ENCODE peak calls at places on chromosomes 12 and 14, in six cellular contexts. X, C, V, Q, B and H are unnamed samples.

GRCh38 chr14:103623883-103624482 is 5.0 kb upstream of the KLC1 start:
- DNase-seq in X (peak), C (no peak), V (no peak), Q (peak), B (no peak), H (peak)

GRCh38 chr14:104086661-104087461 is 1.4 kb downstream of the ASPG start:
- DNase-seq in X (no peak), C (no peak), V (no peak), Q (peak), B (no peak), H (no peak)

GRCh38 chr14:35999264-35999663 is 173.1 kb downstream of the BRMS1L start:
- DNase-seq in X (no peak), C (no peak), V (no peak), Q (no peak), B (no peak), H (no peak)

GRCh38 chr12:65229441-65229840 is 49.0 kb upstream of the MSRB3 start:
- DNase-seq in X (no peak), C (peak), V (peak), Q (no peak), B (no peak), H (peak)

GRCh38 chr12:87870061-87870460 is 159.1 kb downstream of the C12orf50 start:
- DNase-seq in X (no peak), C (peak), V (peak), Q (no peak), B (no peak), H (no peak)

GRCh38 chr14:94970937-94971730 is 186.2 kb downstream of the DICER1 start:
- DNase-seq in X (no peak), C (peak), V (peak), Q (no peak), B (no peak), H (peak)

GRCh38 chr12:64186789-64187188 is 35.3 kb downstream of the KICS2 start:
- DNase-seq in X (no peak), C (peak), V (peak), Q (no peak), B (no peak), H (peak)

GRCh38 chr14:24378981-24379906 is 11.3 kb downstream of the NFATC4 start:
- DNase-seq in X (no peak), C (no peak), V (no peak), Q (no peak), B (no peak), H (no peak)

GRCh38 chr14:22434030-22434429 is 155.0 kb downstream of the DAD1 start:
- DNase-seq in X (peak), C (no peak), V (no peak), Q (no peak), B (no peak), H (no peak)

GRCh38 chr14:26707234-26707633 is 109.4 kb upstream of the NOVA1 start:
- DNase-seq in X (no peak), C (no peak), V (peak), Q (no peak), B (no peak), H (peak)

GRCh38 chr14:91008759-91009409 is 51.6 kb downstream of the RPS6KA5 start:
- DNase-seq in X (no peak), C (peak), V (peak), Q (no peak), B (no peak), H (no peak)

GRCh38 chr12:94163850-94164249 is 15.5 kb downstream of the PLXNC1 start:
- DNase-seq in X (no peak), C (no peak), V (no peak), Q (no peak), B (no peak), H (no peak)

GRCh38 chr12:120234643-120235368 is 30.7 kb downstream of the PXN start:
- DNase-seq in X (peak), C (peak), V (peak), Q (peak), B (no peak), H (peak)

GRCh38 chr14:105201928-105202513 is 20.9 kb upstream of the NUDT14 start:
- DNase-seq in X (no peak), C (no peak), V (no peak), Q (no peak), B (no peak), H (no peak)

GRCh38 chr12:105523164-105524057 is 192.9 kb downstream of the C12orf75 start:
- DNase-seq in X (no peak), C (peak), V (peak), Q (peak), B (no peak), H (peak)

GRCh38 chr14:32434180-32434579 is 105.1 kb downstream of the AKAP6 start:
- DNase-seq in X (no peak), C (no peak), V (no peak), Q (no peak), B (no peak), H (no peak)

GRCh38 chr12:25254271-25254880 is 3.6 kb upstream of the KRAS start:
- DNase-seq in X (no peak), C (peak), V (no peak), Q (no peak), B (no peak), H (no peak)

GRCh38 chr12:107027304-107028053 is 40.5 kb upstream of the MTERF2 start:
- DNase-seq in X (no peak), C (peak), V (peak), Q (no peak), B (no peak), H (peak)

GRCh38 chr12:60977966-60978365 is 1282.2 kb upstream of the USP15 start:
- DNase-seq in X (no peak), C (no peak), V (no peak), Q (no peak), B (no peak), H (no peak)

GRCh38 chr12:12172106-12172511 is 94.7 kb downstream of the LRP6 start:
- DNase-seq in X (no peak), C (peak), V (peak), Q (no peak), B (no peak), H (peak)

GRCh38 chr14:67571991-67572323 is 28.1 kb downstream of the PIGH start:
- DNase-seq in X (no peak), C (no peak), V (no peak), Q (no peak), B (no peak), H (no peak)

GRCh38 chr14:101705733-101706508 is 55.6 kb upstream of the PPP2R5C start:
- DNase-seq in X (no peak), C (no peak), V (peak), Q (peak), B (peak), H (peak)

GRCh38 chr14:90461425-90461824 is 64.6 kb downstream of the CALM1 start:
- DNase-seq in X (no peak), C (no peak), V (no peak), Q (no peak), B (no peak), H (no peak)

GRCh38 chr12:22625671-22626251 is 790 bp downstream of the ETNK1 start:
- DNase-seq in X (peak), C (peak), V (peak), Q (no peak), B (peak), H (peak)

GRCh38 chr12:57240926-57241555 is 9.9 kb downstream of the STAC3 start:
- DNase-seq in X (peak), C (no peak), V (no peak), Q (peak), B (no peak), H (no peak)

GRCh38 chr14:75379246-75379929 is 48.4 kb upstream of the JDP2 start:
- DNase-seq in X (no peak), C (no peak), V (no peak), Q (no peak), B (no peak), H (no peak)

GRCh38 chr12:101747695-101748094 is 8.4 kb upstream of the SYCP3 start:
- DNase-seq in X (no peak), C (no peak), V (no peak), Q (no peak), B (no peak), H (no peak)

GRCh38 chr12:77941396-77941795 is 110.7 kb downstream of the NAV3 start:
- DNase-seq in X (no peak), C (no peak), V (no peak), Q (no peak), B (no peak), H (peak)

GRCh38 chr14:36346052-36346451 is 25.6 kb upstream of the MBIP start:
- DNase-seq in X (no peak), C (no peak), V (no peak), Q (no peak), B (no peak), H (no peak)

GRCh38 chr12:15356831-15357456 is 34.6 kb downstream of the PTPRO start:
- DNase-seq in X (no peak), C (no peak), V (no peak), Q (no peak), B (no peak), H (no peak)

GRCh38 chr12:22410497-22410896 is 76.0 kb upstream of the ST8SIA1 start:
- DNase-seq in X (no peak), C (no peak), V (no peak), Q (no peak), B (no peak), H (no peak)

GRCh38 chr14:49997991-49998390 is 105.1 kb downstream of the ARF6 start:
- DNase-seq in X (no peak), C (no peak), V (no peak), Q (no peak), B (no peak), H (no peak)

GRCh38 chr14:81164167-81164774 is 56.5 kb downstream of the GTF2A1 start:
- DNase-seq in X (peak), C (peak), V (peak), Q (no peak), B (peak), H (peak)

GRCh38 chr14:65255583-65256443 is 153.5 kb upstream of the MAX start:
- DNase-seq in X (peak), C (no peak), V (peak), Q (no peak), B (no peak), H (no peak)
- TF ChIP-seq CTCF in X (peak), C (no peak), V (no peak), Q (no peak), B (no peak), H (no peak)

GRCh38 chr12:38386238-38386985 is 69.8 kb downstream of the ALG10B start:
- DNase-seq in X (no peak), C (no peak), V (no peak), Q (no peak), B (no peak), H (peak)

GRCh38 chr12:38389581-38389980 is 73.0 kb downstream of the ALG10B start:
- DNase-seq in X (no peak), C (no peak), V (no peak), Q (no peak), B (no peak), H (no peak)

GRCh38 chr12:38385492-38385864 is 68.9 kb downstream of the ALG10B start:
- DNase-seq in X (no peak), C (no peak), V (no peak), Q (no peak), B (no peak), H (no peak)

GRCh38 chr12:38384816-38385491 is 68.4 kb downstream of the ALG10B start:
- DNase-seq in X (no peak), C (no peak), V (no peak), Q (peak), B (no peak), H (no peak)
- TF ChIP-seq CTCF in X (peak), C (no peak), V (no peak), Q (no peak), B (no peak), H (no peak)

DNA sequence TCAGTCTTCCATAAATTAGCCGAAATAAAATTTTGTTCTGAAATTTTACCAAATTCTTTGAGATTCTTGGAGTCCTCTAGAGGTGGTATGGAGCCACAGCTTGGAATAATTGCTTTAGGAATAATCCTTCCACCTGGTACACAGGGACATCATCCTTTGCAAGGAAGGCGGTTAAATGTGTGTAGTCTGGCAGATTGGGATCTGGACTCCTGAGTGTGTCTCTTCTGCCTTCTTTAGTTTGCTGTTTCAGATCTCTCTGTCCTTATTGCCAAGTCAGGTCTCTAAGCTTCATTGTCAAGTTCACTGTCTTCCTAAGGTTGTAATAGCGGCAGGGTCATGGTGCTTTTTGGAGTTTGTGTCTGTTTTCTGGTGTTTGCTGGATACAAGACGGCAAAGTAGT is 393.9 kb upstream of the RGS6 start:
- DNase-seq in X (no peak), C (no peak), V (no peak), Q (no peak), B (no peak), H (no peak)
- TF ChIP-seq CTCF in X (no peak), C (peak), V (no peak), Q (no peak), B (no peak), H (no peak)

DNA sequence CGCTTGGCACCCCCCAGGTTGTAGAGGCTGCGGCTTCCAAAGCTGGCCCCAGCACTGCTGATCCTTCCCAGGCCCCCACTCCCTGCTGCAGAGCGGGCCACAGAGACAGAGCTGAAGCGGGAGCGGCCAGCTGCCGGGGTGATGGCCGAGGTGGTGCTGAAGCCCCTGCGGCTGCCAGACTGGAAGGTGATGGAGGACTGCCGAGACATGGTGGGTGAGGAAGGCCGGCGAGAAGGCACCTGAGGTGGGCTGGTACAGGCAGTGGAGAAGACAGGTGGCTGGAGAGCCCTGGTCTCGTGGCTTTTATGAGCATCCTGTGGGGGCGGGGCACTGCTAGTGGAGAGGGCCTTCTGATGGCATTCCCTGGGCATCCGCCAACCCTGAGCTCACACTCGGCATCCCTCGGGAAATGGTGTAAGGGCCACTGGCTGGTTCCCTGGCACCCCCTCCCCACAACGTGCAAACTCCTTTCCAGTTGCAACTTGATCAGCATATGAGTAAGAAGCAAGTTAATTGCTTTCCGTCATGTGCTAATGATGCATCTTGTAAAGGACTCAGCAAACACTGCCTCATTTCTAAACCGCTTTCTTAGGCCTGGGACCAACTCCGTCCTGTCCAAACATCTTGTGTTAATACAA is at the start of gene KRT75:
- DNase-seq in X (no peak), C (peak), V (no peak), Q (no peak), B (no peak), H (no peak)
- TF ChIP-seq CTCF in X (no peak), C (no peak), V (no peak), Q (no peak), B (no peak), H (no peak)

GRCh38 chr14:100439781-100440180 is 116.6 kb downstream of the SLC25A47 start:
- DNase-seq in X (no peak), C (peak), V (peak), Q (no peak), B (no peak), H (peak)

GRCh38 chr14:100441271-100441947 is 118.3 kb downstream of the SLC25A47 start:
- DNase-seq in X (no peak), C (no peak), V (no peak), Q (no peak), B (no peak), H (no peak)

GRCh38 chr14:100438678-100439592 is 115.8 kb downstream of the SLC25A47 start:
- DNase-seq in X (no peak), C (peak), V (peak), Q (no peak), B (no peak), H (peak)

GRCh38 chr14:100440758-100441203 is 117.6 kb downstream of the SLC25A47 start:
- DNase-seq in X (no peak), C (no peak), V (peak), Q (no peak), B (no peak), H (peak)

DNA sequence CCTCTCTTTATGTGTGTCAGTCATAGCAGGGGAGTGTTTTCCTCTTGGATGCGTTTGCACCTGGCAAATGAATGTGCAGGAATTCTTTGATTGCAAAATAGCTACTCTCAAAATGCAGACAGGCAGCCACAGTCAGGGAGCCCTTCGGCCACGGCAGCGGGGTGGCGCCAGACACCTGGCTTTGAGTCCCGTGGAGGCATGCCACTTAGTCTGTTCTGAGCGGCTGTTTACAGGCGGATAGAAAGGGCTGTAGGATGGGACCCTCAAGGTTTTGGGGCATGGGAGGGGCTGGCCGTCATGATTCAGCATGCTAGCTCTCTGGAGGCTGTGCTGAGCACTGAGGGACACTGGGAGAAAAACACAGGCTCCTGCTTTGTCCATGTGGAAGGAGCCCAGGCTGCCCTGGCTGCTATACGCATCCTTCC is 117.1 kb downstream of the SLC25A47 start:
- DNase-seq in X (peak), C (peak), V (peak), Q (peak), B (peak), H (peak)
- TF ChIP-seq CTCF in X (peak), C (peak), V (peak), Q (peak), B (peak), H (peak)

GRCh38 chr14:62980693-62981092 is 64.6 kb downstream of the KCNH5 start:
- DNase-seq in X (no peak), C (no peak), V (no peak), Q (no peak), B (no peak), H (no peak)
- TF ChIP-seq CTCF in X (no peak), C (no peak), V (no peak), Q (no peak), B (no peak), H (no peak)